ENCODE peak calls at places on chromosome 2, in four cellular contexts. F is HEK293T, A is WTC11, I is HepG2. U is an unnamed sample.

GRCh38 chr2:218962859-218963492 is 3.5 kb downstream of the CDK5R2 start:
- DNase-seq in F (peak), A (peak), I (peak), U (peak)

GRCh38 chr2:17976871-17977746 is 98.6 kb downstream of the KCNS3 start:
- DNase-seq in F (no peak), A (no peak), I (no peak), U (no peak)

GRCh38 chr2:73063472-73063871 is 8.0 kb downstream of the SFXN5 start:
- DNase-seq in F (no peak), A (no peak), I (no peak), U (no peak)

GRCh38 chr2:77797088-77797487 is 274.9 kb upstream of the LRRTM4 start:
- DNase-seq in F (no peak), A (no peak), I (no peak), U (no peak)

GRCh38 chr2:23324281-23324680 is 60.7 kb upstream of the KLHL29 start:
- DNase-seq in F (no peak), A (no peak), I (no peak), U (no peak)

GRCh38 chr2:163736433-163737168 is 793 bp upstream of the FIGN start:
- DNase-seq in F (peak), A (peak), I (peak), U (no peak)

GRCh38 chr2:170276926-170277571 is 99.1 kb downstream of the MYO3B start:
- DNase-seq in F (no peak), A (peak), I (no peak), U (no peak)

GRCh38 chr2:205771063-205771462 is 88.8 kb downstream of the NRP2 start:
- DNase-seq in F (no peak), A (no peak), I (no peak), U (no peak)

GRCh38 chr2:134665729-134666506 is 52.9 kb downstream of the TMEM163 start:
- DNase-seq in F (no peak), A (no peak), I (no peak), U (no peak)

GRCh38 chr2:234836251-234836650 is 115.6 kb upstream of the SH3BP4 start:
- DNase-seq in F (no peak), A (no peak), I (peak), U (no peak)

GRCh38 chr2:100976061-100976460 is 26.0 kb upstream of the RPL31 start:
- DNase-seq in F (no peak), A (no peak), I (no peak), U (no peak)

GRCh38 chr2:234427081-234428058 is 69.5 kb downstream of the ARL4C start:
- DNase-seq in F (no peak), A (peak), I (no peak), U (no peak)

GRCh38 chr2:180644709-180645108 is 335.7 kb upstream of the UBE2E3 start:
- DNase-seq in F (no peak), A (no peak), I (no peak), U (no peak)

GRCh38 chr2:201420442-201421113 is 30.7 kb downstream of the TRAK2 start:
- DNase-seq in F (no peak), A (no peak), I (no peak), U (no peak)

GRCh38 chr2:221255862-221256261 is 316.2 kb downstream of the EPHA4 start:
- DNase-seq in F (no peak), A (peak), I (no peak), U (no peak)

GRCh38 chr2:72367530-72368225 is 220.0 kb upstream of the CYP26B1 start:
- DNase-seq in F (peak), A (peak), I (peak), U (no peak)

GRCh38 chr2:61658841-61659780 is 121.0 kb upstream of the XPO1 start:
- DNase-seq in F (peak), A (no peak), I (peak), U (peak)

GRCh38 chr2:121420486-121420885 is 110.2 kb upstream of the RNU4ATAC start:
- DNase-seq in F (no peak), A (no peak), I (no peak), U (no peak)

GRCh38 chr2:121418494-121419058 is 112.1 kb upstream of the RNU4ATAC start:
- DNase-seq in F (no peak), A (no peak), I (no peak), U (no peak)

GRCh38 chr2:121419081-121419699 is 111.5 kb upstream of the RNU4ATAC start:
- DNase-seq in F (no peak), A (no peak), I (no peak), U (no peak)

GRCh38 chr2:121415727-121416126 is 115.0 kb upstream of the RNU4ATAC start:
- DNase-seq in F (no peak), A (no peak), I (no peak), U (no peak)

GRCh38 chr2:121417826-121418225 is 112.9 kb upstream of the RNU4ATAC start:
- DNase-seq in F (no peak), A (no peak), I (no peak), U (no peak)
- TF ChIP-seq ELF4 in F (no peak), A (no peak), I (no peak), U (no peak)

DNA sequence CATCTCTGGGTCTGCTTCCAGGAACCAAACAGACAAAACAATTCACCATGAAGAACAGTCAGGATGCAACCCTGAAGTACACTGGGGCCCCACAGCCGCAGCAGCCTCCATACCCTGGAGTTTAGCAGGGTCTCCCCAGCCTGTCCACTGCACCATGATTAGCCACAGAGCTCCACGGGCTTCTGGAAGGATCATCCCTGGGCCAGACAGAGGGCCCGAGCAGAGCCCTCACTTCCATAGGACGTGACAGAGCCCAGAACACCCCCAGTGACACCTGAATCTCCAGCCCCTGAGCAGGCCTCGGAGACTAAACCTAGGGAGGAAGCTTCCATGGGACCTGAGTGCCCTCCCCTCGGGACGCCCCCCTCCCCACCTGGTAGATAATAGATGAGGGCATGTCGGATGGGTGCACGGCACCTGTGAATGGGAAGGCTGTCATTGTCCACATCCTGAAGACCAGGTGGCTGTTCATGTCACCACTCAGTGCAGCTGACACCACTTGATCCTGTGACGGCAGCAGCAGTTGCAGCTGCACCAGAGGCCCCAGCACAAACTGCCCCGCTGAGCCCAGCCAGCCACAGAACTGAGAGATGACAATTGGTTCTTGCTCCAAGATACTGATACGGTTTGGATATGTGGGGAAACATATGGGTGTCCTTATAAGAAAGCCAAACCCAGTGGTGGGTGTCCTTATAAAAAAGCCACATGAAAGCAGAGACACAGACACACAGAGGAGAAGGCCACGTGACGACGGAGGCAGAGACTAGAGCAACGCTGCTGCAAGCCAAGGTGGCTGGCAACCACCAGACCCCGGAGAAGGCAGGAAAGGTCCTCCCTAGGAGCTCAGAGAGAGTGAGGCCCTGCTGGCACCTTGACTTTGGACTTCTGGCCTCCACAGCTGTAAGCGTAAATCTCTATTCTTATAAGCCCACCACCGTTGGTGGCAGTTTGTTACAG is 23.2 kb downstream of the KIF1A start:
- DNase-seq in F (no peak), A (no peak), I (no peak), U (no peak)
- TF ChIP-seq ELF4 in F (no peak), A (no peak), I (no peak), U (no peak)

DNA sequence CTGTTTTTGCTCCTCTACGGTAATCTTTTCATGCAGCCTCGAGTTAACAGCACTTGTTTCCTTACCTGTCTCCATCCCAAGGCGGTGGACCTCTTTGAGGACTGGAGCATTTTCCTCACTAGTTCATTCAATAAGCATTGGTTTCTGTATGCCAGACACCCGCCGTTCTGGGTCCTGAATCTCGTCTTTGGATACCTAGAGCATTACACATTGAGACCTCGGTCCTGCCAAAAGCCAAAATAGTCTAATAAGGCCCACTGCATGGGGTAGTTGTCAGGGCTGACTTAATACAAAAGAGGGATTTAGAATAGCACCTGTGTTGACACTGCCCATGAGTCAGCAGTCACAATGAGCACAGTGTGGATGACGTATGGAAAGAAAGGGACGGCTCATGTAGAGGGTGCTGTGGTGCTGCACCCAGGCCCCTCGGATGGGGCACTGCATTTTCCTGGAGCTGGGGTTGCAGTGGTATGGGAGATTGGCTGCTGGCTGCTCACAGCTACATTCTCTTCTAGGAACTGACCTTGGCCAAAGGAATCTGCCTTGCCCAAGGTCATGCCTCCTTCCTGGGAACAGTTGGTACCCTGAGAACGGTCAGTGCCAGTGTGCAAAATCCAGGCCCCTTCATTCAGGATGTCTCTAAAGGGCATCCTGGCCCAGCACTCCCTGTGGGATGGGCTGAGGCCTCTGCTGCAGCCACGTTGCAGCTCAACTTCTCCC is 126.9 kb upstream of the NCK2 start:
- DNase-seq in F (no peak), A (no peak), I (peak), U (peak)
- TF ChIP-seq ELF4 in F (no peak), A (no peak), I (no peak), U (no peak)

GRCh38 chr2:25165992-25166618 is 2.3 kb downstream of the POMC start:
- DNase-seq in F (peak), A (peak), I (peak), U (peak)

GRCh38 chr2:25170888-25171287 is 2.5 kb upstream of the POMC start:
- DNase-seq in F (no peak), A (no peak), I (no peak), U (no peak)

GRCh38 chr2:25169073-25169470 is 692 bp upstream of the POMC start:
- DNase-seq in F (no peak), A (no peak), I (no peak), U (no peak)

GRCh38 chr2:25164526-25164925 is 3.9 kb downstream of the POMC start:
- DNase-seq in F (no peak), A (no peak), I (no peak), U (no peak)

DNA sequence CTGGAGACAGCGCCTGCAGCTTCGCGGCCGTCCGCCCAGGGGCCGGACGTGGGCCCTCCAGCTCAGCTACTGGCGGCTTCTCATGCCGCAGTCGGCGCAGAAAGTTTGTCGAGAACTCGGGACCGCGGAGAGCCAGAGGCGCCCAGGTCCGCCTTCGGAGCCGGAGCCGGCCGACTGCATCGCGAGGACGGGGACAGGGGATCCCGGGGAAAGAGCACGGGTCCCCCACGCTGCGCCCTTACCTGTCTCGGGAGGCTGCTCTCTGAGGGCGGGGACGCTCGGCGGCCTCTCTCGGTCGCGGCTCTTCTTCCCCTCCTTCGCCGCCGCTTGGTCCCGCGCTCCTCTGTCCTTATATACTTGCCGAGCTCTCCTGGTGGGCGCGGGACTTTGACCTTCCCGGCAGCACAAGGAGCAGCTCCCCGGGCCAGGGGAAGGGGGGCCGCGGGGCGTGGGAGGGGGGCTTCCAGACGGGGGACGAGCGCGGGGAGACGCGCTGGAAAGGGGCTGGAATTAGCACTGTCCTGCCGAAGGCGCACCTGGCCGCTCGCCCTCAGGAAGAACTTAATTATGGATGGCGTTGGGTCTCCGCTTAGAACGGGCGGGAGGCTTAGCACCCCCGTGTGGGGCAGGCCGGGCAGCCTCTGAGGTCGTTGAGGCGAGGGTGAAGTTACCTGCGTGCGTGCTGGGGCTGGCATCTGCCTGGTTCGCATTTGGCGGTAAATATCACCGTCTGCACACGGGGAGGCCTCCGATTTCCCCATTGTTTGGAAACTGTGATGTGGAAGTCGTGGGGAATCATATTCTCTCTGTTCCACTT is at the start of gene POMC:
- DNase-seq in F (peak), A (peak), I (no peak), U (no peak)
- TF ChIP-seq ELF4 in F (no peak), A (no peak), I (no peak), U (no peak)

DNA sequence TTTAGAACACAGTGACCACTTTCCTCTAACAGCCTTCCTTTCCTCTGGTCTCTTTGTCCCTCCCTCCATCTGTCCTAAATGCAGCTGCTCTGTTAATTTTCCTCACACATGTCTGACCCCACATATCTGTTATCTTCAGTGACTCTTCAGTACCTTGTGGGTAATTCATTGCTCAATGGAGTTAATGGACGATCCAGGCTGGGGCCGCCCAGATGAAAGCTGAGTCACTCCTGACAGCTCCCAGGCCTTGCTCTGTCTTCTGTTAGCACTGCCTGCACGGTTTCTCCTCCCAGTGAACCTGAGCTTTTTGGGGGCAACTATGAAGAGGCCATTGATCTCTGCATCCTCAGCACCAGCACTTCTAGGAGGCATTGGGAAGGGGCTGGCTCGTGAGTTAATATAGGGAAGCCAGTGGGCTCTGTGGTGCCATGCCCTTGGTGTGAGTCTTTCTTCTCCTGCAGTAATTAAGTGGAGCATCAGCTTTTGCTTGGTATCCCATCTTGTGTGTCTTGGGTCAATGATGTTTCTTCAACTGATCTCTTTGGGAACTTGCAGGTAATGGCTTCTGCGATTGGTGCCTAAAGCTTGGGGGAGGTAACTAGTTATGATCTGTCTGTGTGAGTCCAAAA is 67.3 kb downstream of the SNORC start:
- DNase-seq in F (no peak), A (no peak), I (peak), U (peak)
- TF ChIP-seq ELF4 in F (no peak), A (no peak), I (no peak), U (no peak)

DNA sequence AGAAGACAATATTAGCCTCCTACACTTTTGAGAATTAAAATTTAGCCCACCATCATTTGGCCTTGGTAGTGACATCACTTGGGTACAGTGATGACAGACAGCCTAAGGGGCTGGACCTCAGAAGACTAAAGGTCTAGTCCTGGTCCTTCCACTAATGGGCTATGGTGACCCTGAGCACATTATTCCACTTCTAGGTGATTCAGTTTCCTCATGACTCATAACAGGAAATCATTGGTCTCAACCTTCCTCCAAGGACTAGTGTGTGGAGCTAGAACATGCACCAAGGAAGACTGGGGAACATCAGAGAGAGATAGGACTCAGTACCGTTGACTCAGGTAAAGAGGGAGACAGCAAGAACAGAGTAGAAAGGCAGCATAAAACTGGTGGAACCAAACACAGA is 64.0 kb downstream of the TFCP2L1 start:
- DNase-seq in F (no peak), A (no peak), I (no peak), U (no peak)
- TF ChIP-seq ELF4 in F (no peak), A (no peak), I (no peak), U (no peak)

DNA sequence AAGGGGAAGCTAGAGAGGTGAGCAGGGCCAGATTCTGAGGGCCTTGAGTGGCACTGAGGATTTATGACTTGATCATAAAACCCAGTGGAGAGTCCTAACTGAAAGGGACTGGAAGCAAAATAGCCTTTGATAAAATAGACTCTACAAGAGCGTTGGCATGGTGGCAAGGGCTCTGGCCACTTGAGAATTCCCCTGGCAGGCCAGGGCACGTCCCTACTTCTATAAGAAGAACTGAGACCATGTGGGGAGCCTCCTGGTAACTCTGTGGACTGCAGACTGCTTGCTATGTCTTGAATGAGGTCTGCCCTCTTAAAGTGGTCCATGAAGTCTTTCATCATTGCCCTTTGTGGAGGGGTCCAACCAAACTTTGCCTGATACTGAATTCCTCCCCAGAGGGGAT is 324.8 kb downstream of the ALK start:
- DNase-seq in F (no peak), A (no peak), I (no peak), U (no peak)
- TF ChIP-seq ELF4 in F (no peak), A (no peak), I (no peak), U (no peak)

GRCh38 chr2:241841181-241842066 is 17.3 kb downstream of the PDCD1 start:
- DNase-seq in F (no peak), A (no peak), I (no peak), U (no peak)

GRCh38 chr2:241843321-241844065 is 15.2 kb downstream of the PDCD1 start:
- DNase-seq in F (no peak), A (no peak), I (no peak), U (peak)

GRCh38 chr2:241844066-241844728 is 14.5 kb downstream of the PDCD1 start:
- DNase-seq in F (peak), A (peak), I (no peak), U (peak)

GRCh38 chr2:241842067-241842415 is 16.7 kb downstream of the PDCD1 start:
- DNase-seq in F (no peak), A (no peak), I (no peak), U (no peak)

GRCh38 chr2:241842620-241843211 is 16.0 kb downstream of the PDCD1 start:
- DNase-seq in F (no peak), A (no peak), I (no peak), U (no peak)
- TF ChIP-seq ELF4 in F (no peak), A (no peak), I (no peak), U (no peak)

GRCh38 chr2:239716536-239717318 is 308.4 kb downstream of the NDUFA10 start:
- DNase-seq in F (no peak), A (no peak), I (no peak), U (no peak)
- TF ChIP-seq ELF4 in F (no peak), A (no peak), I (no peak), U (no peak)

DNA sequence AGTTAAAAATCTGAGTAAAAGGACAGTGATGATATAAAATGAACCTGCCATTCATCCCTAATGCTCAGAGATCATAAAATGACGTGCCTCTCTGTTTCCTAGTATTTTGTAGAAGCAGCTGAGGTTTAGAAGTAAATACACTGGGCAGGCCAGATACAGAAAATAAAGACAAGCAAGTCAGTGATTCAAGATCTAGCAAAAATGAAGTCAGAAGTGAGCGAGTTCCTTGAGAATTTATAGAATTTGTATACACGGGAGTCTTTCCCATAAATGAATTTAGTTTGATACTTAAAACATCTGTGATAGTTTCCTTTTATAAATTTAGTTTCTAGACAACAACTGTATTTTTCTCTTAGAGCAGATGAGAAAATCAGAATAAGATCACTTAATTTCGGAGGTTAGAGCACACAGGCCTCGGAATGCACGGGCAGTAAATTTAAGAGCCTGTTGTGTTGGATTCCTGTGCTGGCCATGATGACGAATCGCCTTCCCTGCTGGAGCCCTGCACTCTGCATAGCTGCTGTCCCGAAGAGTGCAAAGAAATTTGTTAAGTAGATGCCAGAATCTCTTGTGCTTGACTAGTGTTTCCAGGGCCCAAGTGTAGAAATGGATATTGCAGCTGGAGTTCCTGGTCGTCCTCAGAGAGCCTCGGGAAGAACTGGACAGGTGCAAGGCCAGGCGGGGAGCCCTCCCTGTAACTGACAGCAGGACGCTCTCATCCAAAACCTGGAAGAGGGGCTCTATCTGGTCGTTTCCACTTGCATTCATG is 83.7 kb upstream of the RBM44 start:
- DNase-seq in F (no peak), A (no peak), I (peak), U (no peak)
- TF ChIP-seq ELF4 in F (no peak), A (no peak), I (no peak), U (no peak)